ENCODE peak calls at places on chromosomes 6 and 20, in seven cellular contexts. Z, O, B, C, T, Q and R are unnamed samples.

GRCh38 chr20:3766832-3767433 is 620 bp downstream of the ADISSP start:
- DNase-seq in Q (no peak), O (no peak), T (no peak), Z (no peak), C (no peak), B (no peak), R (no peak)

GRCh38 chr20:52160805-52161204 is 30.8 kb downstream of the ZFP64 start:
- DNase-seq in Z (no peak), T (no peak), O (no peak), C (no peak), B (no peak), Q (no peak), R (no peak)

GRCh38 chr6:123551939-123552707 is 84.6 kb downstream of the TRDN start:
- DNase-seq in B (no peak), T (no peak), C (no peak), Z (no peak), Q (no peak), O (no peak), R (peak; percentile 19)

GRCh38 chr6:150273457-150274309 is 95.1 kb upstream of the IYD start:
- DNase-seq in C (no peak), B (no peak), T (no peak), Z (no peak), O (no peak), Q (no peak), R (no peak)

GRCh38 chr6:41537359-41537758 is 8.8 kb upstream of the FOXP4 start:
- DNase-seq in Q (no peak), T (no peak), O (no peak), C (no peak), Z (no peak), B (no peak), R (no peak)

GRCh38 chr6:133890941-133891813 is 2.3 kb downstream of the TCF21 start:
- DNase-seq in T (no peak), B (peak; percentile 59), C (peak; percentile 45), O (peak; percentile 65), Q (peak; percentile 25), Z (no peak), R (no peak)

GRCh38 chr6:33985333-33985751 is 160.5 kb downstream of the GRM4 start:
- DNase-seq in O (no peak), T (no peak), C (no peak), Z (no peak), Q (no peak), B (no peak), R (no peak)

GRCh38 chr6:22442826-22443225 is 126.5 kb upstream of the HDGFL1 start:
- DNase-seq in C (no peak), Q (no peak), Z (no peak), T (no peak), O (no peak), B (no peak), R (peak; percentile 36)

GRCh38 chr6:137705166-137706064 is 161.6 kb upstream of the TNFAIP3 start:
- DNase-seq in O (peak; percentile 49), T (peak; percentile 76), Z (peak; percentile 58), C (peak; percentile 87), Q (no peak), B (no peak), R (peak; percentile 53)

GRCh38 chr20:62336329-62336728 is 30.8 kb downstream of the LAMA5 start:
- DNase-seq in B (no peak), Q (no peak), C (no peak), O (peak; percentile 75), Z (no peak), T (no peak), R (no peak)

GRCh38 chr20:23115823-23116222 is 29.7 kb upstream of the CD93 start:
- DNase-seq in O (no peak), Z (no peak), T (no peak), Q (no peak), C (no peak), B (no peak), R (no peak)

GRCh38 chr6:169864148-169865030 is 113.0 kb downstream of the ERMARD start:
- DNase-seq in O (no peak), T (no peak), Z (no peak), Q (peak; percentile 26), B (peak; percentile 98), C (no peak), R (no peak)

GRCh38 chr6:150695652-150696051 is 96.0 kb downstream of the PLEKHG1 start:
- DNase-seq in B (no peak), C (no peak), Z (no peak), Q (peak; percentile 63), T (no peak), O (no peak), R (no peak)

GRCh38 chr6:56660374-56660730 is 17.7 kb upstream of the DST start:
- DNase-seq in O (no peak), T (no peak), Q (no peak), C (no peak), B (no peak), Z (no peak), R (no peak)